ENCODE peak calls at places on chromosomes 11 and 22, in seven cellular contexts. One of them, this sample, is unnamed.

GRCh38 chr11:34040571-34040970 is 11.0 kb upstream of the CAPRIN1 start:
- DNase-seq in cardiac muscle cell: no peak
- DNase-seq in fibroblast of lung: no peak
- DNase-seq in A549: no peak
- DNase-seq in body of pancreas: no peak
- DNase-seq in neuronal stem cell: no peak
- DNase-seq in endodermal cell: no peak
- DNase-seq in this sample: no peak

GRCh38 chr11:125886997-125887372 is 483 bp upstream of the HYLS1 start:
- DNase-seq in cardiac muscle cell: peak
- DNase-seq in fibroblast of lung: no peak
- DNase-seq in A549: peak
- DNase-seq in body of pancreas: peak
- DNase-seq in neuronal stem cell: no peak
- DNase-seq in endodermal cell: peak
- DNase-seq in this sample: no peak

GRCh38 chr11:110862407-110862806 is 150.2 kb upstream of the ARHGAP20 start:
- DNase-seq in cardiac muscle cell: no peak
- DNase-seq in fibroblast of lung: no peak
- DNase-seq in A549: no peak
- DNase-seq in body of pancreas: no peak
- DNase-seq in neuronal stem cell: no peak
- DNase-seq in endodermal cell: no peak
- DNase-seq in this sample: no peak

GRCh38 chr11:68048681-68049508 is 10.1 kb downstream of the TCIRG1 start:
- DNase-seq in cardiac muscle cell: no peak
- DNase-seq in fibroblast of lung: no peak
- DNase-seq in A549: no peak
- DNase-seq in body of pancreas: no peak
- DNase-seq in neuronal stem cell: no peak
- DNase-seq in endodermal cell: peak
- DNase-seq in this sample: no peak

GRCh38 chr11:123653997-123654565 is 343 bp downstream of the SCN3B start:
- DNase-seq in cardiac muscle cell: peak
- DNase-seq in fibroblast of lung: peak
- DNase-seq in A549: peak
- DNase-seq in body of pancreas: peak
- DNase-seq in neuronal stem cell: peak
- DNase-seq in endodermal cell: peak
- DNase-seq in this sample: peak

GRCh38 chr11:120756931-120757330 is 245.4 kb downstream of the GRIK4 start:
- DNase-seq in cardiac muscle cell: no peak
- DNase-seq in fibroblast of lung: no peak
- DNase-seq in A549: no peak
- DNase-seq in body of pancreas: no peak
- DNase-seq in neuronal stem cell: no peak
- DNase-seq in endodermal cell: peak
- DNase-seq in this sample: no peak

GRCh38 chr22:37187891-37188761 is at the start of gene C1QTNF6:
- DNase-seq in cardiac muscle cell: peak
- DNase-seq in fibroblast of lung: peak
- DNase-seq in A549: peak
- DNase-seq in body of pancreas: no peak
- DNase-seq in neuronal stem cell: peak
- DNase-seq in endodermal cell: peak
- DNase-seq in this sample: peak

GRCh38 chr11:2528301-2529050 is 83.7 kb downstream of the KCNQ1 start:
- DNase-seq in cardiac muscle cell: no peak
- DNase-seq in fibroblast of lung: no peak
- DNase-seq in A549: no peak
- DNase-seq in body of pancreas: peak
- DNase-seq in neuronal stem cell: no peak
- DNase-seq in endodermal cell: peak
- DNase-seq in this sample: no peak

GRCh38 chr11:17519031-17519430 is 25.2 kb downstream of the USH1C start:
- DNase-seq in cardiac muscle cell: no peak
- DNase-seq in fibroblast of lung: no peak
- DNase-seq in A549: no peak
- DNase-seq in body of pancreas: no peak
- DNase-seq in neuronal stem cell: no peak
- DNase-seq in endodermal cell: no peak
- DNase-seq in this sample: no peak

GRCh38 chr11:60783911-60784310 is 1.2 kb upstream of the MS4A10 start:
- DNase-seq in cardiac muscle cell: no peak
- DNase-seq in fibroblast of lung: no peak
- DNase-seq in A549: no peak
- DNase-seq in body of pancreas: no peak
- DNase-seq in neuronal stem cell: no peak
- DNase-seq in endodermal cell: no peak
- DNase-seq in this sample: no peak

GRCh38 chr11:84854498-84854880 is 772.7 kb downstream of the DLG2 start:
- DNase-seq in cardiac muscle cell: no peak
- DNase-seq in fibroblast of lung: no peak
- DNase-seq in A549: no peak
- DNase-seq in body of pancreas: no peak
- DNase-seq in neuronal stem cell: no peak
- DNase-seq in endodermal cell: no peak
- DNase-seq in this sample: no peak

GRCh38 chr22:25111579-25112517 is 87.8 kb upstream of the CRYBB3 start:
- DNase-seq in cardiac muscle cell: no peak
- DNase-seq in fibroblast of lung: no peak
- DNase-seq in A549: no peak
- DNase-seq in body of pancreas: peak
- DNase-seq in neuronal stem cell: no peak
- DNase-seq in endodermal cell: peak
- DNase-seq in this sample: peak
- H3K4me3 ChIP-seq in cardiac muscle cell: peak
- H3K4me3 ChIP-seq in fibroblast of lung: no peak
- H3K4me3 ChIP-seq in A549: peak
- H3K4me3 ChIP-seq in body of pancreas: peak
- H3K4me3 ChIP-seq in neuronal stem cell: peak
- H3K4me3 ChIP-seq in endodermal cell: peak
- H3K4me3 ChIP-seq in this sample: peak

GRCh38 chr22:17371446-17371845 is 2.2 kb downstream of the CECR2 start:
- DNase-seq in cardiac muscle cell: no peak
- DNase-seq in fibroblast of lung: no peak
- DNase-seq in A549: no peak
- DNase-seq in body of pancreas: no peak
- DNase-seq in neuronal stem cell: no peak
- DNase-seq in endodermal cell: no peak
- DNase-seq in this sample: no peak

GRCh38 chr22:17369553-17370035 is 334 bp downstream of the CECR2 start:
- DNase-seq in cardiac muscle cell: peak
- DNase-seq in fibroblast of lung: peak
- DNase-seq in A549: no peak
- DNase-seq in body of pancreas: peak
- DNase-seq in neuronal stem cell: peak
- DNase-seq in endodermal cell: peak
- DNase-seq in this sample: no peak

GRCh38 chr22:17368727-17369552 is at the start of gene CECR2:
- DNase-seq in cardiac muscle cell: peak
- DNase-seq in fibroblast of lung: peak
- DNase-seq in A549: peak
- DNase-seq in body of pancreas: peak
- DNase-seq in neuronal stem cell: peak
- DNase-seq in endodermal cell: peak
- DNase-seq in this sample: no peak

GRCh38 chr22:17370766-17371181 is 1.5 kb downstream of the CECR2 start:
- DNase-seq in cardiac muscle cell: no peak
- DNase-seq in fibroblast of lung: peak
- DNase-seq in A549: no peak
- DNase-seq in body of pancreas: no peak
- DNase-seq in neuronal stem cell: no peak
- DNase-seq in endodermal cell: no peak
- DNase-seq in this sample: no peak

DNA sequence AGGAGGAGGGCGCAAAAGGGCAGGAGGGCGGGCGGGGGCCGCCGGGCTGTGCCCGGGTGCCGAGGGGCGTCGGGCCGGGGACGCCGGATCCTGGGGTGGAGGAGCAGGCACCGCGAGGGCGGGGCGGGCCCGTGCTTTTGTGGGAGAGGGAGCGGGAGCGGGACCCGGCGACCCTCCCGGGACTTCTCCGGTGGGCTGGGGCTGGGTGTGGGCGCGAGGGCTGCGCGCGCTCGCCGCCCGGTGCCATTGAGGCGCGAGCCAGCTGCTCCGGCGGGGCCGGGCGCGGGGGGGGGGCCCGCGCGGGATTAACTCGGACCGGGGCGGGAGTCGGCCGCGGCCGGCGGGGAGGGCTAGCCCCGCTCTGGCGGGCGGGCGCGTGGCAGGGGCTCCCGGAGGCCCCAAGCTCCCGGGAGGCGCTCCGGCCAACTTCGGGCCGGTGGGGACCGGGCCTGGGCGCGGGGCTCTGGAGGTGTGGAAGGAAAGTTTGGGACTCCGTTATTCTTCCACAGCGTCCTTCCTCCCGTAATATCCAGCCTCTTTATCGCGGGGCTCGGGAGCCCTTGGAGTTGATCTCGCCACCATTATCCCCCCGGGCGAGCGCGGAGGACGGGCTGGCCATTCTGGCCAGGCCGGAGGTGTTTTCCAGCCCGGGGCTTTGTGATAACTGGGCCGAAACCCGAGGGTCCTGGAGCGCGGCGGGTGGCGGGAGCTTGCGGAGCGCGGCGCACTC is 941 bp downstream of the CECR2 start:
- DNase-seq in cardiac muscle cell: peak
- DNase-seq in fibroblast of lung: peak
- DNase-seq in A549: no peak
- DNase-seq in body of pancreas: no peak
- DNase-seq in neuronal stem cell: no peak
- DNase-seq in endodermal cell: peak
- DNase-seq in this sample: no peak
- H3K4me3 ChIP-seq in cardiac muscle cell: peak
- H3K4me3 ChIP-seq in fibroblast of lung: no peak
- H3K4me3 ChIP-seq in A549: peak
- H3K4me3 ChIP-seq in body of pancreas: peak
- H3K4me3 ChIP-seq in neuronal stem cell: peak
- H3K4me3 ChIP-seq in endodermal cell: peak
- H3K4me3 ChIP-seq in this sample: peak

GRCh38 chr11:62613275-62613864 is 313 bp downstream of the ROM1 start:
- DNase-seq in cardiac muscle cell: no peak
- DNase-seq in fibroblast of lung: no peak
- DNase-seq in A549: no peak
- DNase-seq in body of pancreas: peak
- DNase-seq in neuronal stem cell: no peak
- DNase-seq in endodermal cell: no peak
- DNase-seq in this sample: peak
- H3K4me3 ChIP-seq in cardiac muscle cell: no peak
- H3K4me3 ChIP-seq in fibroblast of lung: no peak
- H3K4me3 ChIP-seq in A549: peak
- H3K4me3 ChIP-seq in body of pancreas: no peak
- H3K4me3 ChIP-seq in neuronal stem cell: peak
- H3K4me3 ChIP-seq in endodermal cell: no peak
- H3K4me3 ChIP-seq in this sample: peak

GRCh38 chr11:19639603-19640002 is 73.0 kb upstream of the NAV2 start:
- DNase-seq in cardiac muscle cell: no peak
- DNase-seq in fibroblast of lung: no peak
- DNase-seq in A549: no peak
- DNase-seq in body of pancreas: no peak
- DNase-seq in neuronal stem cell: no peak
- DNase-seq in endodermal cell: no peak
- DNase-seq in this sample: no peak

GRCh38 chr11:19644316-19644715 is 68.3 kb upstream of the NAV2 start:
- DNase-seq in cardiac muscle cell: no peak
- DNase-seq in fibroblast of lung: no peak
- DNase-seq in A549: no peak
- DNase-seq in body of pancreas: no peak
- DNase-seq in neuronal stem cell: no peak
- DNase-seq in endodermal cell: no peak
- DNase-seq in this sample: no peak

GRCh38 chr11:19642759-19643158 is 69.9 kb upstream of the NAV2 start:
- DNase-seq in cardiac muscle cell: no peak
- DNase-seq in fibroblast of lung: no peak
- DNase-seq in A549: no peak
- DNase-seq in body of pancreas: no peak
- DNase-seq in neuronal stem cell: no peak
- DNase-seq in endodermal cell: no peak
- DNase-seq in this sample: no peak

GRCh38 chr11:19646308-19646707 is 66.3 kb upstream of the NAV2 start:
- DNase-seq in cardiac muscle cell: peak
- DNase-seq in fibroblast of lung: peak
- DNase-seq in A549: no peak
- DNase-seq in body of pancreas: no peak
- DNase-seq in neuronal stem cell: no peak
- DNase-seq in endodermal cell: no peak
- DNase-seq in this sample: no peak

DNA sequence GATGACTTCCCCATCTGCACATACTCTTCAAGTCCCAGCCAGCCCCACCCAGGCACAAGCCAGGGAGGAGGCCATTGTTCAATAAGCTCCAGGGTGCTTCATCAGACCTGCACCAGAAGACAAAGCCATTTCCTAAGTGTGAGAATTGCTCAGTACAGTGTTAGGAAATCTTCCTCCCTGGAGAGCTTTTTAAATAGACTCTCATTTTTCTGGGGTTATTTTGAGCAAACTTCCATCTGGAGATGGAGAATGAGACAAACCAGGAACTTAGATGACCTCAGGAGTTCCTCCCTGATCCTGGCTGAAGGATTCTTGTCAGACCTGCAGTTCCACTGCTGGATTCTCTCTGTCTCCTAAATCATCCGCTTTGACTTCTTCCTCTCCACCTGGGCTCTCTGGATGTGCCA is 70.4 kb upstream of the NAV2 start:
- DNase-seq in cardiac muscle cell: peak
- DNase-seq in fibroblast of lung: no peak
- DNase-seq in A549: no peak
- DNase-seq in body of pancreas: no peak
- DNase-seq in neuronal stem cell: no peak
- DNase-seq in endodermal cell: no peak
- DNase-seq in this sample: no peak
- H3K4me3 ChIP-seq in cardiac muscle cell: no peak
- H3K4me3 ChIP-seq in fibroblast of lung: no peak
- H3K4me3 ChIP-seq in A549: no peak
- H3K4me3 ChIP-seq in body of pancreas: no peak
- H3K4me3 ChIP-seq in neuronal stem cell: no peak
- H3K4me3 ChIP-seq in endodermal cell: no peak
- H3K4me3 ChIP-seq in this sample: no peak

DNA sequence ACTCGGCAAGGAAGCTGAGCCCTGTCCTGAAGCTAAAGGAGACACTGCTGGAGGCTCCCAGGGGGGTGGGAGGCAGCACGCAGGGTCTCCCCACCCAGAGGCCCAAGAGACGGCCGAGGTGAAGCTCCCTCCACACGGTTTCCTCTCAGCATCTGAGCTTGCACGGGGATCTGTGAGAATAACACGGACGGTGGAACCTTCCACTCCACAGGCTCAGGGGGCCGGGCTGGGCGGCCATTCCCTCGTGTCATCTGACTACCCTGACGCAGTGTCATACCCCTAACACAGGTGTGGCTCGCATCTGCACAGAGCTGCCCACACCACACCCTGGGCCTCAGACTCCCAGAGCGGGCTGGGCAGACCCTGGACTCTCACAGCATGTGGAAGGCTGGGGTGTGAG is 409.7 kb downstream of the SHANK2 start:
- DNase-seq in cardiac muscle cell: no peak
- DNase-seq in fibroblast of lung: no peak
- DNase-seq in A549: no peak
- DNase-seq in body of pancreas: no peak
- DNase-seq in neuronal stem cell: no peak
- DNase-seq in endodermal cell: no peak
- DNase-seq in this sample: no peak
- H3K4me3 ChIP-seq in cardiac muscle cell: no peak
- H3K4me3 ChIP-seq in fibroblast of lung: no peak
- H3K4me3 ChIP-seq in A549: no peak
- H3K4me3 ChIP-seq in body of pancreas: no peak
- H3K4me3 ChIP-seq in neuronal stem cell: no peak
- H3K4me3 ChIP-seq in endodermal cell: no peak
- H3K4me3 ChIP-seq in this sample: no peak